ENCODE peak calls at places on chromosomes 4 and X, in seven cellular contexts. D is mammary epithelial cell, M is type B pancreatic cell, G is AG09309, V is tibial artery, B is H9, N is fibroblast of pulmonary artery. Y is an unnamed sample.

GRCh38 chr4:153974452-153974851 is 185.6 kb upstream of the SFRP2 start:
- DNase-seq in D (no peak), M (no peak), G (no peak), V (no peak), B (no peak), N (no peak), Y (peak)

GRCh38 chr4:113998531-113998930 is 19.1 kb upstream of the ARSJ start:
- DNase-seq in D (no peak), M (no peak), G (no peak), V (no peak), B (no peak), N (peak), Y (no peak)

GRCh38 chr4:144592264-144592663 is 53.7 kb upstream of the HHIP start:
- DNase-seq in D (no peak), M (no peak), G (no peak), V (no peak), B (no peak), N (peak), Y (no peak)

GRCh38 chrX:30702736-30703135 is 49.5 kb downstream of the GK start:
- DNase-seq in D (no peak), M (no peak), G (peak), V (no peak), B (no peak), N (peak), Y (no peak)

GRCh38 chrX:40170830-40171512 is 73.2 kb upstream of the BCOR start:
- DNase-seq in D (no peak), M (no peak), G (no peak), V (no peak), B (peak), N (no peak), Y (no peak)

GRCh38 chr4:8599657-8600056 is 7.1 kb downstream of the CPZ start:
- DNase-seq in D (no peak), M (no peak), G (peak), V (no peak), B (no peak), N (peak), Y (peak)

GRCh38 chr4:132865458-132865857 is 283.6 kb upstream of the PCDH10 start:
- DNase-seq in D (peak), M (no peak), G (no peak), V (no peak), B (no peak), N (no peak), Y (no peak)

GRCh38 chrX:51148848-51149247 is 183.8 kb upstream of the NUDT10 start:
- DNase-seq in D (peak), M (no peak), G (no peak), V (no peak), B (peak), N (peak), Y (no peak)

GRCh38 chr4:96120206-96120605 is 280.3 kb downstream of the PDHA2 start:
- DNase-seq in D (no peak), M (no peak), G (no peak), V (no peak), B (no peak), N (peak), Y (no peak)

GRCh38 chrX:134821370-134821769 is 163.1 kb upstream of the PLAC1 start:
- DNase-seq in D (no peak), M (no peak), G (no peak), V (peak), B (peak), N (peak), Y (no peak)

GRCh38 chrX:70289168-70289792 is 447 bp downstream of the PDZD11 start:
- DNase-seq in D (no peak), M (no peak), G (no peak), V (no peak), B (no peak), N (no peak), Y (no peak)

GRCh38 chr4:3657917-3658913 is 108.0 kb upstream of the ADRA2C start:
- DNase-seq in D (no peak), M (no peak), G (peak), V (peak), B (no peak), N (peak), Y (no peak)

GRCh38 chrX:51802917-51803688 is 59.9 kb downstream of the GSPT2 start:
- DNase-seq in D (peak), M (no peak), G (no peak), V (no peak), B (peak), N (peak), Y (no peak)

GRCh38 chr4:66123195-66123594 is 452.9 kb upstream of the EPHA5 start:
- DNase-seq in D (no peak), M (no peak), G (no peak), V (no peak), B (no peak), N (peak), Y (no peak)

GRCh38 chr4:158811704-158812103 is 42.9 kb downstream of the FNIP2 start:
- DNase-seq in D (no peak), M (no peak), G (no peak), V (peak), B (no peak), N (peak), Y (no peak)

GRCh38 chrX:57587607-57588006 is 4.2 kb upstream of the ZXDB start:
- DNase-seq in D (no peak), M (no peak), G (no peak), V (no peak), B (no peak), N (no peak), Y (no peak)

DNA sequence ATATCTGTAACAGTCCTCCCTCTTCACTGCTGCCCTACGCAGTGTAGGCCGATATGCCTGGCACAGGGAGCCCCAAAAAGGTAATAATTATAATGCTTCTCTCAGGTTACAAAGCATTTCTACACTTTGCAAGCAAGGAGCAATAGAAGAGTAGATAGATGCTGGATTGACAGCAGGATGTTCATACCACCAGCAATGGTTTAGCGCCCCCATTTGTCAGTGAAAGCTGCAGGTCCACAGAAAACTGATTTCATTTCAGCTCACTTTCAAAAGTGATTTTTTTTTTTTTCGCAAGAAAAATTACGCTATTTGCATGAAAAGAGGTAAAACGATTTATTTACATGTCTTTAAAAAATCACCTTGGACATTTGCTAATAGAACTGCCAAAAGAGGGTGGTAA is 34.5 kb downstream of the HPF1 start:
- DNase-seq in D (no peak), M (no peak), G (no peak), V (no peak), B (no peak), N (peak), Y (no peak)
- TF ChIP-seq CTCF in D (peak), M (no peak), G (peak), V (no peak), B (peak), N (peak), Y (peak)

GRCh38 chr4:4782969-4783368 is 76.5 kb upstream of the MSX1 start:
- DNase-seq in D (no peak), M (no peak), G (no peak), V (peak), B (no peak), N (peak), Y (no peak)

GRCh38 chr4:4779486-4779885 is 80.0 kb upstream of the MSX1 start:
- DNase-seq in D (no peak), M (no peak), G (no peak), V (no peak), B (no peak), N (no peak), Y (no peak)

GRCh38 chr4:4781936-4782754 is 77.3 kb upstream of the MSX1 start:
- DNase-seq in D (no peak), M (no peak), G (no peak), V (no peak), B (no peak), N (peak), Y (no peak)

GRCh38 chr4:4778491-4779003 is 80.9 kb upstream of the MSX1 start:
- DNase-seq in D (no peak), M (no peak), G (no peak), V (no peak), B (no peak), N (no peak), Y (no peak)

DNA sequence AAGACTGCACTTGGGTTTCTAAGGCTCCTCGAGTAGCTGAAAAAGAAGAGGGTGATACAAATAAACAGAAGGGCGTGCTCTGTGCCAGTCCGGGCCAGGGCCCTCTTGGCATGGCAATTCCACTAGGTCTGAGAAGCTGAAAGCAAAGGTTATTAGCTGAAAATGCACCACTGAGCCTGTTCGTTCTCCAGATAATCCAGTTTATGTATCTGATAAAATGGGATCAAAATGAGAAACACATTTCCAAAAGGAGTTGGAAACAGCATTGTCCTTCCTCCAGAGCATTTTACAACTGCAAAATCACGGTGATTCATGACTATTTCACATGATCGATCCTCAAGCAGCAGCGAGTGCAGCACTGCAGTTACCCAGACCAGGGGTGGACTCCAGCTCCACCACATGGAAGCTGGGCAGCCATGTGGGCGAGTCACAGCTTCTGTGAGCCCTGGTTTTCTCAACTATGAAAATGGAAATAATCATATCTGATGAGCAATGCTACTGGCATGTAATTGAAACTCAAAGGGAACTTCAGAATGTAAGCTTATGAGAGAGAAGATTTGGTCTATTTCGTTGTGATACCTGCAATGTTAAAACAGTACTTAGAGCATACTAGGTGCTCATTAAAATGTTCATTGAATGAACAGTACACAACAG is 78.7 kb upstream of the MSX1 start:
- DNase-seq in D (peak), M (no peak), G (peak), V (no peak), B (no peak), N (peak), Y (no peak)
- TF ChIP-seq CTCF in D (no peak), M (no peak), G (peak), V (no peak), B (no peak), N (no peak), Y (no peak)

GRCh38 chrX:151773434-151773833 is 38.9 kb downstream of the CNGA2 start:
- DNase-seq in D (no peak), M (peak), G (no peak), V (no peak), B (peak), N (no peak), Y (peak)

GRCh38 chrX:151780621-151781020 is 46.1 kb downstream of the CNGA2 start:
- DNase-seq in D (no peak), M (peak), G (no peak), V (no peak), B (no peak), N (no peak), Y (peak)

GRCh38 chrX:151776113-151776790 is 41.7 kb downstream of the CNGA2 start:
- DNase-seq in D (no peak), M (no peak), G (no peak), V (no peak), B (peak), N (no peak), Y (peak)

GRCh38 chrX:151779258-151779657 is 44.7 kb downstream of the CNGA2 start:
- DNase-seq in D (no peak), M (peak), G (no peak), V (no peak), B (no peak), N (no peak), Y (peak)

GRCh38 chrX:151776936-151777335 is 42.4 kb downstream of the CNGA2 start:
- DNase-seq in D (no peak), M (no peak), G (no peak), V (no peak), B (no peak), N (no peak), Y (peak)
- TF ChIP-seq CTCF in D (no peak), M (no peak), G (no peak), V (no peak), B (no peak), N (no peak), Y (no peak)

GRCh38 chr4:186936496-186937375 is 213.1 kb upstream of the FAT1 start:
- DNase-seq in D (peak), M (no peak), G (peak), V (no peak), B (no peak), N (peak), Y (no peak)
- TF ChIP-seq CTCF in D (peak), M (no peak), G (peak), V (peak), B (no peak), N (peak), Y (peak)

DNA sequence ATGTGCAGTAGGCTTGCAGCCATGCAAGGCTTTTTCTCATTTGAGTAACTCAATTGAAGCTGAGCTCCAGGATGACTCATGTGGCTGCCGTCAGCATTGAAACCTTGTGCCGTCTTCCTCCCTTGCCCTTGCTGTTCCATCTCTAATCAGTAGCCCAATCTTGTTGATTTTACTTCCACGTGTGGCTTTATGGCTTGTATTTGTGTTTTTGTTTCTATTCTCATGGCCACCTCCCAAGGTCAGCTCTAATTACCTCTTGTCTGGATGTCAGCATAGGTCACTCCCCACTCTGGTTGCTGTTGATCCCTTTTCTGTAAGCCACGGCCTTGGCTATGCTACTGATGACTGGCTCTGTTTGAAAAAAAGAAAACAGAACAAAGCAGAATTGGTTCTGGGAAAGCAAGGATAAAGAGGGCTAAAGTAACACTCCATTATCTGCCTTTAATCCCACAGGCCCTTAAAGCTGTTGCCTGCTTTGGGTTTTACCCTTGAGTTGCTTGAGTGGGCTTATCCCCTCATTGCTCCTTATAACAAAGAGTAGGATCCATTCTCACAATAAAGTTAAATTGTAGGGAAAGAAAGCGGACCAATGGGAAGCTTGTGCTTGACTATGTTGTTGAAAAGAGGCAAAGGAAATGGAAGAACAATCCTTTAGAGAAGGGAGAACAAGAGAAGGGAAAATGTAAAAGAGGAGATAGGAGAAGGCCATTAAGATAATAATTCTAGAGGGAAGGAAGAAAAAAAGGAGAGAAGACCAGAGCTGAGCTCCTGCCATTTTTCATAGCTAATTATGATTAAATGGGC is 173.9 kb upstream of the PGRMC2 start:
- DNase-seq in D (peak), M (no peak), G (peak), V (no peak), B (no peak), N (peak), Y (no peak)
- TF ChIP-seq CTCF in D (no peak), M (no peak), G (no peak), V (no peak), B (no peak), N (no peak), Y (no peak)

DNA sequence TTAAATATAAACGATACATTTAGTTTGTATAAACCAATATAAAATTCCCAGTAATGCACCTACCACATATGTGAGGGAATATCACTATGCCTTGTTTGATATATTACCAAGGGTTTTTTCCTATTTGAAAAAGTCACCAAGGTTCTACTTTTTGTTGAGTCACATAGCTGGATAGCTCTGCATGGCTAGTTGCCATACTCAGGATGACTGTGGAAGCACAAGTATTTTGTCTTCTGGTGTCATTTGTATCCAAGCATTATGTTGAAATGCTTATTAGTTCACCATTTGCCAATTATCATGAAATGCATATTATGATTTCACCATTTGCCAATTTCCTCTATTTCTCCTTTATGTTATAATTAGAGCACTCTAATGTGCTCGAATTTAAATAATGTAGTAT is 162.7 kb upstream of the TTC29 start:
- DNase-seq in D (no peak), M (no peak), G (no peak), V (no peak), B (no peak), N (peak), Y (no peak)
- TF ChIP-seq CTCF in D (no peak), M (no peak), G (no peak), V (no peak), B (no peak), N (no peak), Y (no peak)

DNA sequence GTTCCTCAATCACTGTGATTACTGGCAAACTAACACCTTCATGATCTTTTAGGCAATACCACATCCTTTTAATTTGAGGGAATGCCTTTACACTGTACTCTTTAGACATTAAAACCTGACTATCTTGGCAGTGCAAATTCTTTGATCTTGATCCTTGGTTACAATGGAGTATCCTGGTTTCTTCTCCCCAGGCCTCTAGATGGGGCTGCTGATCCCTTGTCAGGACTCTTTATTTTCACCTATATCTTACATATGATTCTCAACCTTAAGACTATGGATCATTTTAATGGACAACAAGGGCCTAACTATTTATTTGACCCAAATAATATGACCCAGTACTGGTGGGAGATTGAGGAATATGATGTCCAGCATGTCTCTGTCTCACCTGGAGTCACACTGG is 1005.5 kb upstream of the INTU start:
- DNase-seq in D (peak), M (no peak), G (no peak), V (no peak), B (no peak), N (peak), Y (no peak)
- TF ChIP-seq CTCF in D (peak), M (peak), G (peak), V (no peak), B (peak), N (peak), Y (peak)

DNA sequence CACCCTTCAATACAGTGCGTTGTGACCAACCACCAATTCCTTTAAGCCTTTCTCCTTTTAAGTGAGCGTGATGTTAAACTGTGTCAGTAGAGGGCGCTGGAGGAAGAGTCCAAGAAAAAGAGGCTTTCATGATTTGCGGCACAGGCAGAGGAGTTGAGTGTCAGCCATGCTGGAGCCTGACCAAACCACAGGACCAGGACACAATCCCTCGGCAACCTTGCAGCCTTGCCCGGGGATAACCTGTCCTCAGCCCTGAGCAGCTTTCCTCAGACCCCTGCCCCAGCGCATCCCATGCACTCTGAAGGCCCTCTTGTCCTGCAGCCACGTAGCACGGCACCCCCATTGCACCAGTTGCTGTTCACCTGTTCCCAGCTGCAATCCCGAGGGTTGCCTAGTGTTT is 53.5 kb upstream of the SMIM31 start:
- DNase-seq in D (no peak), M (no peak), G (no peak), V (no peak), B (peak), N (no peak), Y (no peak)
- TF ChIP-seq CTCF in D (peak), M (peak), G (no peak), V (no peak), B (peak), N (no peak), Y (peak)